ENCODE peak calls at places on chromosome 7, in six cellular contexts. One of them, this sample, is unnamed.
A peak's percentile ranks its signal among the peaks of the same experiment; 100 is the strongest.

GRCh38 chr7:142654398-142654797 is 94.9 kb upstream of the PRSS1 start:
- DNase-seq in cardiac muscle cell: no peak
- DNase-seq in aorta: no peak
- DNase-seq in ovary: no peak
- DNase-seq in IMR-90: no peak
- DNase-seq in lower lobe of right lung: no peak
- DNase-seq in this sample: no peak

GRCh38 chr7:68125173-68125572 is 1128.5 kb downstream of the TYW1 start:
- DNase-seq in cardiac muscle cell: no peak
- DNase-seq in aorta: no peak
- DNase-seq in ovary: no peak
- DNase-seq in IMR-90: no peak
- DNase-seq in lower lobe of right lung: no peak
- DNase-seq in this sample: no peak

GRCh38 chr7:74430961-74431466 is 22.7 kb upstream of the GTF2IRD1 start:
- DNase-seq in cardiac muscle cell: no peak
- DNase-seq in aorta: peak; percentile 74
- DNase-seq in ovary: no peak
- DNase-seq in IMR-90: no peak
- DNase-seq in lower lobe of right lung: no peak
- DNase-seq in this sample: peak; percentile 74

GRCh38 chr7:119482671-119483070 is 790.3 kb upstream of the KCND2 start:
- DNase-seq in cardiac muscle cell: no peak
- DNase-seq in aorta: no peak
- DNase-seq in ovary: no peak
- DNase-seq in IMR-90: no peak
- DNase-seq in lower lobe of right lung: no peak
- DNase-seq in this sample: no peak

GRCh38 chr7:136000288-136000913 is 23.2 kb upstream of the MTPN start:
- DNase-seq in cardiac muscle cell: peak; percentile 9
- DNase-seq in aorta: no peak
- DNase-seq in ovary: no peak
- DNase-seq in IMR-90: peak; percentile 33
- DNase-seq in lower lobe of right lung: no peak
- DNase-seq in this sample: no peak

GRCh38 chr7:149865437-149865836 is 8.3 kb upstream of the ATP6V0E2 start:
- DNase-seq in cardiac muscle cell: peak; percentile 65
- DNase-seq in aorta: no peak
- DNase-seq in ovary: no peak
- DNase-seq in IMR-90: peak; percentile 6
- DNase-seq in lower lobe of right lung: no peak
- DNase-seq in this sample: no peak

GRCh38 chr7:42522227-42522991 is 285.4 kb upstream of the GLI3 start:
- DNase-seq in cardiac muscle cell: peak; percentile 53
- DNase-seq in aorta: no peak
- DNase-seq in ovary: no peak
- DNase-seq in IMR-90: no peak
- DNase-seq in lower lobe of right lung: no peak
- DNase-seq in this sample: no peak

GRCh38 chr7:77887567-77887966 is 89.0 kb downstream of the PHTF2 start:
- DNase-seq in cardiac muscle cell: peak; percentile 54
- DNase-seq in aorta: no peak
- DNase-seq in ovary: no peak
- DNase-seq in IMR-90: peak; percentile 87
- DNase-seq in lower lobe of right lung: no peak
- DNase-seq in this sample: no peak

GRCh38 chr7:80439894-80440811 is 71.7 kb downstream of the GNAT3 start:
- DNase-seq in cardiac muscle cell: peak; percentile 81
- DNase-seq in aorta: no peak
- DNase-seq in ovary: no peak
- DNase-seq in IMR-90: peak; percentile 69
- DNase-seq in lower lobe of right lung: no peak
- DNase-seq in this sample: no peak

GRCh38 chr7:122528879-122529481 is 169.9 kb downstream of the RNF133 start:
- DNase-seq in cardiac muscle cell: peak; percentile 67
- DNase-seq in aorta: no peak
- DNase-seq in ovary: no peak
- DNase-seq in IMR-90: peak; percentile 37
- DNase-seq in lower lobe of right lung: no peak
- DNase-seq in this sample: no peak

GRCh38 chr7:108234281-108234680 is 104.1 kb upstream of the LAMB4 start:
- DNase-seq in cardiac muscle cell: peak; percentile 25
- DNase-seq in aorta: no peak
- DNase-seq in ovary: no peak
- DNase-seq in IMR-90: peak; percentile 40
- DNase-seq in lower lobe of right lung: no peak
- DNase-seq in this sample: no peak

GRCh38 chr7:94509879-94510581 is 421 bp downstream of the CASD1 start:
- DNase-seq in cardiac muscle cell: peak; percentile 71
- DNase-seq in aorta: peak; percentile 87
- DNase-seq in ovary: peak; percentile 77
- DNase-seq in IMR-90: peak; percentile 53
- DNase-seq in lower lobe of right lung: peak; percentile 80
- DNase-seq in this sample: peak; percentile 63

GRCh38 chr7:42144253-42145002 is 92.6 kb downstream of the GLI3 start:
- DNase-seq in cardiac muscle cell: peak; percentile 76
- DNase-seq in aorta: no peak
- DNase-seq in ovary: no peak
- DNase-seq in IMR-90: peak; percentile 29
- DNase-seq in lower lobe of right lung: no peak
- DNase-seq in this sample: no peak

GRCh38 chr7:28570113-28570969 is 158.0 kb downstream of the CREB5 start:
- DNase-seq in cardiac muscle cell: no peak
- DNase-seq in aorta: no peak
- DNase-seq in ovary: no peak
- DNase-seq in IMR-90: no peak
- DNase-seq in lower lobe of right lung: no peak
- DNase-seq in this sample: no peak

GRCh38 chr7:5693529-5693928 is 87.9 kb downstream of the RNF216 start:
- DNase-seq in cardiac muscle cell: peak; percentile 80
- DNase-seq in aorta: no peak
- DNase-seq in ovary: no peak
- DNase-seq in IMR-90: peak; percentile 76
- DNase-seq in lower lobe of right lung: no peak
- DNase-seq in this sample: no peak

GRCh38 chr7:30925117-30925516 is 13.5 kb downstream of the AQP1 start:
- DNase-seq in cardiac muscle cell: no peak
- DNase-seq in aorta: no peak
- DNase-seq in ovary: no peak
- DNase-seq in IMR-90: no peak
- DNase-seq in lower lobe of right lung: no peak
- DNase-seq in this sample: peak; percentile 30

GRCh38 chr7:20601121-20601520 is 14.3 kb upstream of the ABCB5 start:
- DNase-seq in cardiac muscle cell: peak; percentile 4
- DNase-seq in aorta: no peak
- DNase-seq in ovary: no peak
- DNase-seq in IMR-90: no peak
- DNase-seq in lower lobe of right lung: no peak
- DNase-seq in this sample: no peak

GRCh38 chr7:16202298-16202697 is 219.0 kb downstream of the CRPPA start:
- DNase-seq in cardiac muscle cell: peak; percentile 51
- DNase-seq in aorta: no peak
- DNase-seq in ovary: no peak
- DNase-seq in IMR-90: no peak
- DNase-seq in lower lobe of right lung: no peak
- DNase-seq in this sample: no peak

GRCh38 chr7:101235050-101235449 is 2.6 kb downstream of the CLDN15 start:
- DNase-seq in cardiac muscle cell: no peak
- DNase-seq in aorta: no peak
- DNase-seq in ovary: no peak
- DNase-seq in IMR-90: no peak
- DNase-seq in lower lobe of right lung: no peak
- DNase-seq in this sample: no peak

GRCh38 chr7:142362349-142362748 is 104.5 kb upstream of the PRSS58 start:
- DNase-seq in cardiac muscle cell: no peak
- DNase-seq in aorta: no peak
- DNase-seq in ovary: no peak
- DNase-seq in IMR-90: no peak
- DNase-seq in lower lobe of right lung: no peak
- DNase-seq in this sample: no peak

GRCh38 chr7:22008683-22009082 is 63.0 kb upstream of the CDCA7L start:
- DNase-seq in cardiac muscle cell: no peak
- DNase-seq in aorta: no peak
- DNase-seq in ovary: no peak
- DNase-seq in IMR-90: no peak
- DNase-seq in lower lobe of right lung: no peak
- DNase-seq in this sample: no peak

GRCh38 chr7:68576366-68576765 is 1021.9 kb upstream of the AUTS2 start:
- DNase-seq in cardiac muscle cell: no peak
- DNase-seq in aorta: no peak
- DNase-seq in ovary: no peak
- DNase-seq in IMR-90: no peak
- DNase-seq in lower lobe of right lung: no peak
- DNase-seq in this sample: no peak

GRCh38 chr7:140333209-140333608 is 65.1 kb downstream of the SLC37A3 start:
- DNase-seq in cardiac muscle cell: no peak
- DNase-seq in aorta: peak; percentile 52
- DNase-seq in ovary: no peak
- DNase-seq in IMR-90: no peak
- DNase-seq in lower lobe of right lung: no peak
- DNase-seq in this sample: no peak

GRCh38 chr7:104111294-104111693 is 96.5 kb downstream of the ORC5 start:
- DNase-seq in cardiac muscle cell: no peak
- DNase-seq in aorta: no peak
- DNase-seq in ovary: no peak
- DNase-seq in IMR-90: no peak
- DNase-seq in lower lobe of right lung: no peak
- DNase-seq in this sample: no peak

GRCh38 chr7:127937066-127937680 is 94.1 kb downstream of the LRRC4 start:
- DNase-seq in cardiac muscle cell: no peak
- DNase-seq in aorta: no peak
- DNase-seq in ovary: no peak
- DNase-seq in IMR-90: no peak
- DNase-seq in lower lobe of right lung: no peak
- DNase-seq in this sample: no peak

GRCh38 chr7:139358541-139359365 is 941 bp upstream of the LUC7L2 start:
- DNase-seq in cardiac muscle cell: peak; percentile 46
- DNase-seq in aorta: no peak
- DNase-seq in ovary: no peak
- DNase-seq in IMR-90: peak; percentile 33
- DNase-seq in lower lobe of right lung: peak; percentile 43
- DNase-seq in this sample: peak; percentile 26

GRCh38 chr7:95684505-95684904 is 87.8 kb upstream of the DYNC1I1 start:
- DNase-seq in cardiac muscle cell: no peak
- DNase-seq in aorta: no peak
- DNase-seq in ovary: no peak
- DNase-seq in IMR-90: no peak
- DNase-seq in lower lobe of right lung: no peak
- DNase-seq in this sample: no peak

GRCh38 chr7:39827571-39827970 is 122.5 kb upstream of the CDK13 start:
- DNase-seq in cardiac muscle cell: no peak
- DNase-seq in aorta: no peak
- DNase-seq in ovary: no peak
- DNase-seq in IMR-90: no peak
- DNase-seq in lower lobe of right lung: no peak
- DNase-seq in this sample: no peak

GRCh38 chr7:158145370-158145769 is 442.3 kb downstream of the PTPRN2 start:
- DNase-seq in cardiac muscle cell: no peak
- DNase-seq in aorta: peak; percentile 40
- DNase-seq in ovary: no peak
- DNase-seq in IMR-90: no peak
- DNase-seq in lower lobe of right lung: no peak
- DNase-seq in this sample: no peak

GRCh38 chr7:158150234-158150633 is 437.4 kb downstream of the PTPRN2 start:
- DNase-seq in cardiac muscle cell: no peak
- DNase-seq in aorta: no peak
- DNase-seq in ovary: no peak
- DNase-seq in IMR-90: no peak
- DNase-seq in lower lobe of right lung: no peak
- DNase-seq in this sample: no peak
- H3K9me3 ChIP-seq in cardiac muscle cell: peaks cover 2% of the 10 kb centered on the region
- H3K9me3 ChIP-seq in aorta: no peaks in the 10 kb centered on the region
- H3K9me3 ChIP-seq in ovary: no peaks in the 10 kb centered on the region
- H3K9me3 ChIP-seq in IMR-90: peaks cover 52% of the 10 kb centered on the region
- H3K9me3 ChIP-seq in lower lobe of right lung: no peaks in the 10 kb centered on the region
- H3K9me3 ChIP-seq in this sample: no peaks in the 10 kb centered on the region

GRCh38 chr7:131610007-131610406 is 53.6 kb upstream of the PODXL start:
- DNase-seq in cardiac muscle cell: no peak
- DNase-seq in aorta: no peak
- DNase-seq in ovary: no peak
- DNase-seq in IMR-90: no peak
- DNase-seq in lower lobe of right lung: no peak
- DNase-seq in this sample: no peak
- H3K4me1 ChIP-seq in cardiac muscle cell: peaks cover 39% of the 10 kb centered on the region
- H3K4me1 ChIP-seq in aorta: no peaks in the 10 kb centered on the region
- H3K4me1 ChIP-seq in ovary: no peaks in the 10 kb centered on the region
- H3K4me1 ChIP-seq in IMR-90: peaks cover 1% of the 10 kb centered on the region
- H3K4me1 ChIP-seq in lower lobe of right lung: no peaks in the 10 kb centered on the region
- H3K4me1 ChIP-seq in this sample: no peaks in the 10 kb centered on the region

GRCh38 chr7:158781217-158781975 is 47.9 kb downstream of the ESYT2 start:
- DNase-seq in cardiac muscle cell: no peak
- DNase-seq in aorta: no peak
- DNase-seq in ovary: no peak
- DNase-seq in IMR-90: no peak
- DNase-seq in lower lobe of right lung: no peak
- DNase-seq in this sample: no peak
- H3K9me3 ChIP-seq in cardiac muscle cell: no peaks in the 10 kb centered on the region
- H3K9me3 ChIP-seq in aorta: no peaks in the 10 kb centered on the region
- H3K9me3 ChIP-seq in ovary: no peaks in the 10 kb centered on the region
- H3K9me3 ChIP-seq in IMR-90: no peaks in the 10 kb centered on the region
- H3K9me3 ChIP-seq in lower lobe of right lung: no peaks in the 10 kb centered on the region
- H3K9me3 ChIP-seq in this sample: no peaks in the 10 kb centered on the region

GRCh38 chr7:50448823-50449222 is 1.3 kb downstream of the FIGNL1 start:
- DNase-seq in cardiac muscle cell: no peak
- DNase-seq in aorta: no peak
- DNase-seq in ovary: no peak
- DNase-seq in IMR-90: no peak
- DNase-seq in lower lobe of right lung: no peak
- DNase-seq in this sample: no peak

GRCh38 chr7:50450691-50451051 is 521 bp upstream of the FIGNL1 start:
- DNase-seq in cardiac muscle cell: peak; percentile 10
- DNase-seq in aorta: no peak
- DNase-seq in ovary: no peak
- DNase-seq in IMR-90: no peak
- DNase-seq in lower lobe of right lung: peak; percentile 61
- DNase-seq in this sample: peak; percentile 59

GRCh38 chr7:50449881-50450690 is at the start of gene FIGNL1:
- DNase-seq in cardiac muscle cell: peak; percentile 82
- DNase-seq in aorta: peak; percentile 89
- DNase-seq in ovary: peak; percentile 80
- DNase-seq in IMR-90: peak; percentile 68
- DNase-seq in lower lobe of right lung: peak; percentile 90
- DNase-seq in this sample: peak; percentile 80

GRCh38 chr7:50449501-50449880 is 659 bp downstream of the FIGNL1 start:
- DNase-seq in cardiac muscle cell: no peak
- DNase-seq in aorta: no peak
- DNase-seq in ovary: no peak
- DNase-seq in IMR-90: no peak
- DNase-seq in lower lobe of right lung: no peak
- DNase-seq in this sample: no peak

DNA sequence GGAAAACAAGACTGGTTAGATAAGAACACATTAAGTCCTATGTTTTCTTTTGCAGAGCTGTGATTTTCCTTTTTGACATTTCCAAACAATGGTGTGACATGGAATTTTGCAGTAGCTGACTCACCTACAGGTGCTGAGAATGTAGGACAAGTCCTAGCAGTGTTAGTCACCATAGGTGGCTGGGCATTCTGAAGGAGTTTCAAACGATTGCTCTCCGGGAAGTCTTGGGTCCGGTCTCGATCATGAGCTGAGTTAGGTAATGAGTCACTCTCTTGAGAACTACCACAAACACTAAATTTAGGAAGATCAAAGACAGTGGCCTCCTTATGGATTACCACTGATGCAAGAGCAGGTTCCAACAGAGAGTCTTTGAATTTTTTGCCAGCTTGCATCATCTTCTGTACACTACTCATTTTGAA is 3.6 kb downstream of the FIGNL1 start:
- DNase-seq in cardiac muscle cell: peak; percentile 22
- DNase-seq in aorta: no peak
- DNase-seq in ovary: no peak
- DNase-seq in IMR-90: peak; percentile 76
- DNase-seq in lower lobe of right lung: no peak
- DNase-seq in this sample: no peak
- H3K4me1 ChIP-seq in cardiac muscle cell: no peaks in the 10 kb centered on the region
- H3K4me1 ChIP-seq in aorta: no peaks in the 10 kb centered on the region
- H3K4me1 ChIP-seq in ovary: peaks cover 2% of the 10 kb centered on the region
- H3K4me1 ChIP-seq in IMR-90: no peaks in the 10 kb centered on the region
- H3K4me1 ChIP-seq in lower lobe of right lung: peaks cover 15% of the 10 kb centered on the region
- H3K4me1 ChIP-seq in this sample: peaks cover 6% of the 10 kb centered on the region

This sample was measured in psoas muscle.